ENCODE peak calls at places on chromosomes 5 and 9, in eight cellular contexts. One of them, this sample, is unnamed. For H3K4me1, the result is how much of the 10 kb centered on the place peaks cover.

GRCh38 chr5:123448743-123449142 is 25.5 kb upstream of the CEP120 start:
- ATAC-seq in psoas muscle: no peak
- ATAC-seq in CD4-positive, CD25-positive, alpha-beta regulatory T cell: no peak
- ATAC-seq in HCT116: no peak
- ATAC-seq in aorta: no peak
- ATAC-seq in pancreas: no peak
- ATAC-seq in foreskin keratinocyte: peak
- ATAC-seq in Panc1: no peak
- ATAC-seq in this sample: no peak

GRCh38 chr5:135054546-135054945 is 20.5 kb upstream of the PITX1 start:
- ATAC-seq in Panc1: no peak
- ATAC-seq in CD4-positive, CD25-positive, alpha-beta regulatory T cell: no peak
- ATAC-seq in HCT116: no peak
- ATAC-seq in foreskin keratinocyte: no peak
- ATAC-seq in pancreas: no peak
- ATAC-seq in psoas muscle: no peak
- ATAC-seq in aorta: no peak
- ATAC-seq in this sample: no peak

GRCh38 chr5:35122819-35123218 is 75.1 kb upstream of the AGXT2 start:
- ATAC-seq in foreskin keratinocyte: no peak
- ATAC-seq in aorta: no peak
- ATAC-seq in Panc1: no peak
- ATAC-seq in CD4-positive, CD25-positive, alpha-beta regulatory T cell: no peak
- ATAC-seq in HCT116: no peak
- ATAC-seq in pancreas: no peak
- ATAC-seq in psoas muscle: no peak
- ATAC-seq in this sample: no peak

GRCh38 chr9:135046156-135047025 is 41.1 kb upstream of the OLFM1 start:
- ATAC-seq in aorta: no peak
- ATAC-seq in foreskin keratinocyte: no peak
- ATAC-seq in psoas muscle: no peak
- ATAC-seq in CD4-positive, CD25-positive, alpha-beta regulatory T cell: no peak
- ATAC-seq in pancreas: no peak
- ATAC-seq in Panc1: no peak
- ATAC-seq in HCT116: no peak
- ATAC-seq in this sample: no peak

GRCh38 chr5:14816999-14817761 is 54.4 kb downstream of the ANKH start:
- ATAC-seq in aorta: peak
- ATAC-seq in pancreas: peak
- ATAC-seq in foreskin keratinocyte: peak
- ATAC-seq in Panc1: no peak
- ATAC-seq in CD4-positive, CD25-positive, alpha-beta regulatory T cell: no peak
- ATAC-seq in psoas muscle: peak
- ATAC-seq in HCT116: no peak
- ATAC-seq in this sample: peak

GRCh38 chr5:4994994-4995393 is 145.1 kb upstream of the ADAMTS16 start:
- ATAC-seq in aorta: no peak
- ATAC-seq in psoas muscle: no peak
- ATAC-seq in foreskin keratinocyte: peak
- ATAC-seq in Panc1: no peak
- ATAC-seq in HCT116: no peak
- ATAC-seq in pancreas: no peak
- ATAC-seq in CD4-positive, CD25-positive, alpha-beta regulatory T cell: no peak
- ATAC-seq in this sample: no peak

GRCh38 chr9:87115790-87116189 is 168.5 kb upstream of the GAS1 start:
- ATAC-seq in CD4-positive, CD25-positive, alpha-beta regulatory T cell: no peak
- ATAC-seq in Panc1: no peak
- ATAC-seq in aorta: no peak
- ATAC-seq in foreskin keratinocyte: no peak
- ATAC-seq in HCT116: no peak
- ATAC-seq in pancreas: no peak
- ATAC-seq in psoas muscle: peak
- ATAC-seq in this sample: no peak

GRCh38 chr5:78746990-78747389 is 98.4 kb upstream of the LHFPL2 start:
- ATAC-seq in CD4-positive, CD25-positive, alpha-beta regulatory T cell: no peak
- ATAC-seq in Panc1: no peak
- ATAC-seq in HCT116: no peak
- ATAC-seq in pancreas: no peak
- ATAC-seq in foreskin keratinocyte: no peak
- ATAC-seq in aorta: no peak
- ATAC-seq in psoas muscle: no peak
- ATAC-seq in this sample: no peak

GRCh38 chr9:16426716-16427115 is 443.8 kb downstream of the BNC2 start:
- ATAC-seq in Panc1: no peak
- ATAC-seq in pancreas: no peak
- ATAC-seq in CD4-positive, CD25-positive, alpha-beta regulatory T cell: no peak
- ATAC-seq in aorta: no peak
- ATAC-seq in psoas muscle: no peak
- ATAC-seq in HCT116: no peak
- ATAC-seq in foreskin keratinocyte: peak
- ATAC-seq in this sample: no peak

GRCh38 chr9:16425572-16425971 is 444.9 kb downstream of the BNC2 start:
- ATAC-seq in CD4-positive, CD25-positive, alpha-beta regulatory T cell: no peak
- ATAC-seq in HCT116: no peak
- ATAC-seq in foreskin keratinocyte: peak
- ATAC-seq in Panc1: no peak
- ATAC-seq in aorta: no peak
- ATAC-seq in psoas muscle: no peak
- ATAC-seq in pancreas: no peak
- ATAC-seq in this sample: no peak

GRCh38 chr9:16434522-16434921 is 435.9 kb downstream of the BNC2 start:
- ATAC-seq in foreskin keratinocyte: no peak
- ATAC-seq in pancreas: no peak
- ATAC-seq in aorta: no peak
- ATAC-seq in psoas muscle: no peak
- ATAC-seq in HCT116: no peak
- ATAC-seq in Panc1: no peak
- ATAC-seq in CD4-positive, CD25-positive, alpha-beta regulatory T cell: no peak
- ATAC-seq in this sample: no peak

GRCh38 chr9:16431666-16432065 is 438.8 kb downstream of the BNC2 start:
- ATAC-seq in HCT116: no peak
- ATAC-seq in Panc1: no peak
- ATAC-seq in psoas muscle: no peak
- ATAC-seq in pancreas: no peak
- ATAC-seq in aorta: no peak
- ATAC-seq in foreskin keratinocyte: no peak
- ATAC-seq in CD4-positive, CD25-positive, alpha-beta regulatory T cell: no peak
- ATAC-seq in this sample: no peak

DNA sequence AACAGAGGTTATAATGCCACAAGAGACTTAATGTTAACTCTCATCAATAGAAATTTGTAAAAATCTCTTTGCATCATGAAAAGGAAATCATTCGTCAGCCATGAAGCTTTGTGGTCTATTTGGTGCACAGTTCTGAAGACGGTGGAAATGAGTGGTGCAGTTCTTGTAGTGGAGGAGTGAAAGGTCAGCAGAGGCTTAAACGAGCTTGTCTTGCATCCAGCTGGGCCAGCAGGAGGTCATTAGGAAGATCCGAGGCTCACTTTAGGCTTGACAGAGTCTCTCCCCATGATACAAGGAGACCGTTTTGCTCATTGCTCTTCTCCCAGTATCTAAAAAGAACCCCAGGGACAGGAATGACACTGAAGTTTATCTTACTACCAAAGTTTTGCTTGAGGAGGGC is 440.8 kb downstream of the BNC2 start:
- ATAC-seq in CD4-positive, CD25-positive, alpha-beta regulatory T cell: no peak
- ATAC-seq in pancreas: no peak
- ATAC-seq in foreskin keratinocyte: no peak
- ATAC-seq in Panc1: no peak
- ATAC-seq in aorta: no peak
- ATAC-seq in HCT116: no peak
- ATAC-seq in psoas muscle: no peak
- ATAC-seq in this sample: no peak
- H3K4me1 ChIP-seq in CD4-positive, CD25-positive, alpha-beta regulatory T cell: under half
- H3K4me1 ChIP-seq in pancreas: under half
- H3K4me1 ChIP-seq in foreskin keratinocyte: under half
- H3K4me1 ChIP-seq in Panc1: under half
- H3K4me1 ChIP-seq in aorta: under half
- H3K4me1 ChIP-seq in HCT116: under half
- H3K4me1 ChIP-seq in psoas muscle: under half
- H3K4me1 ChIP-seq in this sample: under half

GRCh38 chr5:179908528-179908927 is 831 bp upstream of the TBC1D9B start:
- ATAC-seq in foreskin keratinocyte: no peak
- ATAC-seq in pancreas: no peak
- ATAC-seq in HCT116: no peak
- ATAC-seq in CD4-positive, CD25-positive, alpha-beta regulatory T cell: no peak
- ATAC-seq in aorta: peak
- ATAC-seq in psoas muscle: no peak
- ATAC-seq in Panc1: peak
- ATAC-seq in this sample: no peak

GRCh38 chr5:179907570-179908324 is at the start of gene TBC1D9B:
- ATAC-seq in pancreas: peak
- ATAC-seq in CD4-positive, CD25-positive, alpha-beta regulatory T cell: peak
- ATAC-seq in HCT116: peak
- ATAC-seq in Panc1: peak
- ATAC-seq in foreskin keratinocyte: peak
- ATAC-seq in aorta: peak
- ATAC-seq in psoas muscle: peak
- ATAC-seq in this sample: peak

GRCh38 chr5:179906294-179906794 is 1.4 kb downstream of the TBC1D9B start:
- ATAC-seq in aorta: no peak
- ATAC-seq in foreskin keratinocyte: no peak
- ATAC-seq in HCT116: no peak
- ATAC-seq in pancreas: no peak
- ATAC-seq in CD4-positive, CD25-positive, alpha-beta regulatory T cell: no peak
- ATAC-seq in psoas muscle: no peak
- ATAC-seq in Panc1: no peak
- ATAC-seq in this sample: no peak

GRCh38 chr5:179905144-179905526 is 2.6 kb downstream of the TBC1D9B start:
- ATAC-seq in psoas muscle: no peak
- ATAC-seq in HCT116: no peak
- ATAC-seq in aorta: no peak
- ATAC-seq in Panc1: no peak
- ATAC-seq in CD4-positive, CD25-positive, alpha-beta regulatory T cell: no peak
- ATAC-seq in pancreas: no peak
- ATAC-seq in foreskin keratinocyte: no peak
- ATAC-seq in this sample: no peak

DNA sequence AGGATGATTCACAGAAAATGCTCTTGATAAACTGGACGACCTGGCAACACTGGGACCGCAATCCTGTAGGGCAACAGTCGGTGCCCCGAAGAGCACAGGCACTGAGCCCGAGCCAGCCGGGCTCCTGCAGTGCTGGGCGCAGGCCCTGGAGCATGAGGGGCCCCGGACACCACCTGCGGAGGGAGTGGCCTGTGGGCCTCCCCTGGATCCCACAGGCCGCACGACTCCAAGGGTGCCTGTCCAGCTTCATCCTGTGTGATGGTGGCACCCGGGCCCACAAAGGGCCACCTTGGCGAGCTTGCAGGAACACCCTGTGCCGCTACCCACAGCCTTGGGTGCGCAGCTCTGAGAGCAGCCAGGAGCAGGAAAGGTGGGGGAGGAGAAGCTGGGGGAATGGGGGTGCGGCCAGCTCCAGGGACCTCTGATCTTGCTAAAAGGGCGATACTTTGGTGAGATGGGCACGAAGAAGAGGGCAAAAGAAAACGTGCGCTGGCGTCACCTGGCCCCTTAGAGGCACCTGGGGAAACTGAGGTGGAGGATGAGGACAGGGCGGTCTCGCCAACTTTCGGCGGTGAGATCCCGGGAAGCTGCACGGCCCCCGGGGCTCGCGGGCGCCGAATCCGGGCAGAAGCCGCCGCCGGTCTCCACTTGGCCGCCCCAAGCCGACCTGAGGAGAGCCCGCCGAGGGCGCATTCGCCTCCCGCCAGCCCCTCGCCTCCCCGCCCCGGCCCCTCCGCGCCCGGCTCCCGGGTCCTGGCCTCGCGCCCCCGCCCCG is 715 bp downstream of the TBC1D9B start:
- ATAC-seq in foreskin keratinocyte: peak
- ATAC-seq in pancreas: peak
- ATAC-seq in psoas muscle: peak
- ATAC-seq in Panc1: peak
- ATAC-seq in CD4-positive, CD25-positive, alpha-beta regulatory T cell: peak
- ATAC-seq in aorta: peak
- ATAC-seq in HCT116: peak
- ATAC-seq in this sample: no peak
- H3K4me1 ChIP-seq in foreskin keratinocyte: under half
- H3K4me1 ChIP-seq in pancreas: under half
- H3K4me1 ChIP-seq in psoas muscle: under half
- H3K4me1 ChIP-seq in Panc1: under half
- H3K4me1 ChIP-seq in CD4-positive, CD25-positive, alpha-beta regulatory T cell: under half
- H3K4me1 ChIP-seq in aorta: under half
- H3K4me1 ChIP-seq in HCT116: under half
- H3K4me1 ChIP-seq in this sample: under half

GRCh38 chr5:9057406-9058000 is 488.4 kb downstream of the SEMA5A start:
- ATAC-seq in psoas muscle: no peak
- ATAC-seq in pancreas: no peak
- ATAC-seq in Panc1: no peak
- ATAC-seq in aorta: no peak
- ATAC-seq in CD4-positive, CD25-positive, alpha-beta regulatory T cell: no peak
- ATAC-seq in HCT116: no peak
- ATAC-seq in foreskin keratinocyte: no peak
- ATAC-seq in this sample: no peak

GRCh38 chr5:9054821-9055589 is 490.9 kb downstream of the SEMA5A start:
- ATAC-seq in Panc1: no peak
- ATAC-seq in aorta: no peak
- ATAC-seq in HCT116: no peak
- ATAC-seq in foreskin keratinocyte: peak
- ATAC-seq in psoas muscle: no peak
- ATAC-seq in pancreas: no peak
- ATAC-seq in CD4-positive, CD25-positive, alpha-beta regulatory T cell: no peak
- ATAC-seq in this sample: no peak

GRCh38 chr5:9058161-9058560 is 487.7 kb downstream of the SEMA5A start:
- ATAC-seq in psoas muscle: no peak
- ATAC-seq in CD4-positive, CD25-positive, alpha-beta regulatory T cell: no peak
- ATAC-seq in foreskin keratinocyte: peak
- ATAC-seq in pancreas: no peak
- ATAC-seq in HCT116: no peak
- ATAC-seq in Panc1: no peak
- ATAC-seq in aorta: no peak
- ATAC-seq in this sample: no peak

GRCh38 chr5:9054322-9054721 is 491.6 kb downstream of the SEMA5A start:
- ATAC-seq in foreskin keratinocyte: no peak
- ATAC-seq in Panc1: no peak
- ATAC-seq in aorta: no peak
- ATAC-seq in CD4-positive, CD25-positive, alpha-beta regulatory T cell: no peak
- ATAC-seq in HCT116: no peak
- ATAC-seq in pancreas: no peak
- ATAC-seq in psoas muscle: no peak
- ATAC-seq in this sample: no peak

GRCh38 chr5:9056046-9056445 is 489.8 kb downstream of the SEMA5A start:
- ATAC-seq in psoas muscle: no peak
- ATAC-seq in CD4-positive, CD25-positive, alpha-beta regulatory T cell: no peak
- ATAC-seq in aorta: no peak
- ATAC-seq in HCT116: no peak
- ATAC-seq in foreskin keratinocyte: peak
- ATAC-seq in Panc1: no peak
- ATAC-seq in pancreas: no peak
- ATAC-seq in this sample: no peak
- H3K4me1 ChIP-seq in psoas muscle: under half
- H3K4me1 ChIP-seq in CD4-positive, CD25-positive, alpha-beta regulatory T cell: under half
- H3K4me1 ChIP-seq in aorta: under half
- H3K4me1 ChIP-seq in HCT116: under half
- H3K4me1 ChIP-seq in foreskin keratinocyte: under half
- H3K4me1 ChIP-seq in Panc1: under half
- H3K4me1 ChIP-seq in pancreas: under half
- H3K4me1 ChIP-seq in this sample: under half

GRCh38 chr5:95619096-95619495 is 791 bp upstream of the GPR150 start:
- ATAC-seq in HCT116: no peak
- ATAC-seq in pancreas: no peak
- ATAC-seq in aorta: no peak
- ATAC-seq in Panc1: no peak
- ATAC-seq in psoas muscle: no peak
- ATAC-seq in CD4-positive, CD25-positive, alpha-beta regulatory T cell: no peak
- ATAC-seq in foreskin keratinocyte: no peak
- ATAC-seq in this sample: no peak

GRCh38 chr5:95621839-95622629 is 2.1 kb downstream of the GPR150 start:
- ATAC-seq in pancreas: peak
- ATAC-seq in foreskin keratinocyte: no peak
- ATAC-seq in psoas muscle: no peak
- ATAC-seq in CD4-positive, CD25-positive, alpha-beta regulatory T cell: no peak
- ATAC-seq in HCT116: no peak
- ATAC-seq in Panc1: no peak
- ATAC-seq in aorta: no peak
- ATAC-seq in this sample: no peak

GRCh38 chr5:95620030-95620869 is at the start of gene GPR150:
- ATAC-seq in psoas muscle: peak
- ATAC-seq in CD4-positive, CD25-positive, alpha-beta regulatory T cell: peak
- ATAC-seq in aorta: peak
- ATAC-seq in HCT116: no peak
- ATAC-seq in pancreas: peak
- ATAC-seq in Panc1: peak
- ATAC-seq in foreskin keratinocyte: peak
- ATAC-seq in this sample: peak

GRCh38 chr5:95620870-95621838 is 1.3 kb downstream of the GPR150 start:
- ATAC-seq in pancreas: peak
- ATAC-seq in psoas muscle: peak
- ATAC-seq in aorta: peak
- ATAC-seq in foreskin keratinocyte: peak
- ATAC-seq in HCT116: no peak
- ATAC-seq in CD4-positive, CD25-positive, alpha-beta regulatory T cell: peak
- ATAC-seq in Panc1: peak
- ATAC-seq in this sample: peak

DNA sequence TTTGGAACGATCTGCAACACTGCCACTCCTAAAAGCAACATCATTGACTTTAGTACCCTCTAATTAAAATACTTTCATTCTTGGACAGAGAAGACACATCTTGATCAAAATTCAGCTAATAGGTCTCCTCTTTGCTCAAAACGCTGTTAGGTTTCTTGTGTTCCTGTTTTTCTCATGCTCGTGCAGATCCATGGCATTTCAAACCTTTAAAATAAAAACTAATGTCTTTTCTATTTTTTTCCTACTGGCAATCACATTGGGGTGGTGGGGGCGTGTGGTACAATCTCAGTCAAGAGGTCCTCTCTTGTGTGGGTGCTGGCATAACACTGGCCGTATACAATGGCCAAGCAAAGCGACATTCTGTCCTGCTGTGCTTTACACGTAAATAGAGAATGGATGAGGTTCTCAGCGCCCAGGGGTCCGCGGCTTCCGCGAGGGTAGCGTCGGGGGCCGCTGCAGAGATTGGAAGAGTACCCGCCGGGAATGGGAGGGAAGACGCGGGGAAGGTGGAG is 313 bp upstream of the GPR150 start:
- ATAC-seq in aorta: peak
- ATAC-seq in foreskin keratinocyte: no peak
- ATAC-seq in Panc1: peak
- ATAC-seq in CD4-positive, CD25-positive, alpha-beta regulatory T cell: no peak
- ATAC-seq in psoas muscle: peak
- ATAC-seq in HCT116: no peak
- ATAC-seq in pancreas: peak
- ATAC-seq in this sample: no peak
- H3K4me1 ChIP-seq in aorta: under half
- H3K4me1 ChIP-seq in foreskin keratinocyte: under half
- H3K4me1 ChIP-seq in Panc1: under half
- H3K4me1 ChIP-seq in CD4-positive, CD25-positive, alpha-beta regulatory T cell: under half
- H3K4me1 ChIP-seq in psoas muscle: under half
- H3K4me1 ChIP-seq in HCT116: under half
- H3K4me1 ChIP-seq in pancreas: under half
- H3K4me1 ChIP-seq in this sample: under half